ENCODE peak calls at places on chromosomes 13 and 19, in ten cellular contexts. U is GM23338, B is kidney, Q is cardiac muscle cell, K is left ventricle myocardium inferior, Y is osteoblast, I is ovary, S is psoas muscle, O is fibroblast of lung, M is SK-N-SH. D is an unnamed sample.
A peak's percentile ranks its signal among the peaks of the same experiment; 100 is the strongest.

GRCh38 chr19:9945319-9945966 is 9.1 kb upstream of the OLFM2 start:
- DNase-seq in U (peak; percentile 56), B (peak; percentile 93), Q (peak; percentile 99), K (peak; percentile 90), Y (peak; percentile 97), I (peak; percentile 92), S (peak; percentile 93), O (peak; percentile 99), M (peak; percentile 78), D (peak; percentile 24)

GRCh38 chr13:112812306-112813034 is 122.6 kb downstream of the ATP11A start:
- DNase-seq in U (no peak), B (no peak), Q (peak; percentile 14), K (no peak), Y (peak; percentile 88), I (no peak), S (no peak), O (no peak), M (no peak), D (no peak)

GRCh38 chr19:15871570-15871969 is 26.3 kb downstream of the CYP4F2 start:
- DNase-seq in U (no peak), B (no peak), Q (no peak), K (no peak), Y (no peak), I (no peak), S (no peak), O (no peak), M (no peak), D (no peak)

GRCh38 chr19:51830263-51830662 is 35.3 kb downstream of the FPR3 start:
- DNase-seq in U (no peak), B (no peak), Q (peak; percentile 57), K (no peak), Y (no peak), I (no peak), S (no peak), O (no peak), M (no peak), D (no peak)

GRCh38 chr13:110537116-110537515 is 24.4 kb downstream of the RAB20 start:
- DNase-seq in U (no peak), B (peak; percentile 28), Q (no peak), K (no peak), Y (peak; percentile 50), I (no peak), S (no peak), O (no peak), M (no peak), D (no peak)

GRCh38 chr19:36051236-36051635 is 2.8 kb downstream of the THAP8 start:
- DNase-seq in U (peak; percentile 89), B (no peak), Q (no peak), K (no peak), Y (no peak), I (no peak), S (no peak), O (no peak), M (no peak), D (no peak)

GRCh38 chr13:107370036-107370785 is 802.3 kb upstream of the ARGLU1 start:
- DNase-seq in U (no peak), B (no peak), Q (peak; percentile 62), K (no peak), Y (no peak), I (no peak), S (no peak), O (peak; percentile 78), M (no peak), D (no peak)

GRCh38 chr19:5621311-5621944 is 1.1 kb downstream of the SAFB2 start:
- DNase-seq in U (no peak), B (peak; percentile 82), Q (peak; percentile 25), K (no peak), Y (no peak), I (peak; percentile 93), S (peak; percentile 64), O (no peak), M (no peak), D (no peak)

GRCh38 chr19:55079400-55080038 is 3.9 kb downstream of the EPS8L1 start:
- DNase-seq in U (no peak), B (no peak), Q (no peak), K (no peak), Y (no peak), I (no peak), S (no peak), O (no peak), M (no peak), D (no peak)

GRCh38 chr19:12647047-12647446 is 19.5 kb downstream of the MAN2B1 start:
- DNase-seq in U (no peak), B (peak; percentile 76), Q (no peak), K (no peak), Y (no peak), I (no peak), S (no peak), O (no peak), M (peak; percentile 27), D (no peak)

GRCh38 chr13:23881408-23881785 is 7.8 kb downstream of the MIPEP start:
- DNase-seq in U (no peak), B (no peak), Q (no peak), K (no peak), Y (no peak), I (no peak), S (no peak), O (no peak), M (no peak), D (no peak)

GRCh38 chr19:31397308-31397707 is 48.1 kb upstream of the TSHZ3 start:
- DNase-seq in U (no peak), B (no peak), Q (no peak), K (no peak), Y (no peak), I (no peak), S (no peak), O (no peak), M (no peak), D (no peak)

GRCh38 chr13:36530050-36530789 is 97.9 kb downstream of the CCNA1 start:
- DNase-seq in U (no peak), B (no peak), Q (peak; percentile 80), K (no peak), Y (no peak), I (no peak), S (no peak), O (no peak), M (no peak), D (no peak)

GRCh38 chr19:4303778-4304508 is 455 bp upstream of the FSD1 start:
- DNase-seq in U (no peak), B (no peak), Q (no peak), K (no peak), Y (no peak), I (no peak), S (no peak), O (no peak), M (no peak), D (no peak)

GRCh38 chr13:99981115-99982020 is at the start of gene ZIC2:
- DNase-seq in U (peak; percentile 86), B (peak; percentile 76), Q (peak; percentile 34), K (no peak), Y (peak; percentile 89), I (no peak), S (no peak), O (no peak), M (peak; percentile 66), D (peak; percentile 52)

GRCh38 chr13:26037302-26037701 is 14.5 kb downstream of the SHISA2 start:
- DNase-seq in U (peak; percentile 92), B (no peak), Q (peak; percentile 43), K (no peak), Y (no peak), I (no peak), S (no peak), O (no peak), M (no peak), D (peak; percentile 45)

GRCh38 chr19:37899453-37899852 is 6.9 kb downstream of the WDR87 start:
- DNase-seq in U (no peak), B (peak; percentile 4), Q (no peak), K (no peak), Y (no peak), I (no peak), S (no peak), O (no peak), M (no peak), D (no peak)

GRCh38 chr19:37893845-37894575 is 12.4 kb downstream of the WDR87 start:
- DNase-seq in U (no peak), B (no peak), Q (no peak), K (no peak), Y (no peak), I (no peak), S (no peak), O (no peak), M (no peak), D (no peak)

DNA sequence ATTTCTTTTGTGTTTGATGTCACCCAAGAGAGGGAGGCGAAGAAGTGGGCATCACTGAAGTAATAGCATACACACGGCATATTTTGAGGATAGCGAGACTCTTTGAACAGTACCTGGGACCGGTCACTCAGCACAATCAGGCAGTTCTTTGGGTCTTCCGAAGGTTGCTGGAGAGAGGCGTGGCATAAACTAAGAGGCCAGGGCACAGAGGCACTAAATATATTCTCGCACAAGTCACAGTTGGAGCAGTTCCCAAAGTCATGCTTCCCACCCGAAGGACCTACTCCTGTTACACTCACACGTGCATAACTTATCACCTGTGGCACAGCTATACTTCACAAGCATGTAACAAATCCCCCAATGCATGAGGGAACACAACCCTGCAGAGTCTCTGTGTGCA is 10.3 kb downstream of the WDR87 start:
- DNase-seq in U (no peak), B (no peak), Q (no peak), K (no peak), Y (no peak), I (no peak), S (no peak), O (no peak), M (no peak), D (no peak)
- TF ChIP-seq CTCF in U (no peak), B (no peak), Q (no peak), K (no peak), Y (no peak), I (no peak), S (no peak), O (no peak), M (no peak), D (no peak)

GRCh38 chr19:1241417-1242095 is at the start of gene ATP5F1D:
- DNase-seq in U (peak; percentile 98), B (peak; percentile 98), Q (peak; percentile 97), K (peak; percentile 96), Y (peak; percentile 100), I (peak; percentile 96), S (peak; percentile 98), O (peak; percentile 95), M (peak; percentile 93), D (peak; percentile 96)
- H3K4me1 ChIP-seq in U (peaks cover 15% of the 10 kb centered on the region), B (peaks cover 24% of the 10 kb centered on the region), Q (peaks cover 21% of the 10 kb centered on the region), K (peaks cover 87% of the 10 kb centered on the region), Y (peaks cover 40% of the 10 kb centered on the region), I (peaks cover 26% of the 10 kb centered on the region), S (peaks cover 55% of the 10 kb centered on the region), O (peaks cover 25% of the 10 kb centered on the region), M (peaks cover 22% of the 10 kb centered on the region), D (peaks cover 16% of the 10 kb centered on the region)

GRCh38 chr19:42233106-42233505 is 9.3 kb downstream of the GSK3A start:
- DNase-seq in U (no peak), B (no peak), Q (no peak), K (no peak), Y (peak; percentile 79), I (no peak), S (no peak), O (no peak), M (no peak), D (no peak)
- H3K36me3 ChIP-seq in U (no peaks in the 10 kb centered on the region), B (peaks cover 38% of the 10 kb centered on the region), Q (peaks cover 47% of the 10 kb centered on the region), K (peaks cover 83% of the 10 kb centered on the region), Y (peaks cover 77% of the 10 kb centered on the region), I (no peaks in the 10 kb centered on the region), S (peaks cover 8% of the 10 kb centered on the region), O (peaks cover 47% of the 10 kb centered on the region), M (peaks cover 71% of the 10 kb centered on the region), D (peaks cover 63% of the 10 kb centered on the region)

DNA sequence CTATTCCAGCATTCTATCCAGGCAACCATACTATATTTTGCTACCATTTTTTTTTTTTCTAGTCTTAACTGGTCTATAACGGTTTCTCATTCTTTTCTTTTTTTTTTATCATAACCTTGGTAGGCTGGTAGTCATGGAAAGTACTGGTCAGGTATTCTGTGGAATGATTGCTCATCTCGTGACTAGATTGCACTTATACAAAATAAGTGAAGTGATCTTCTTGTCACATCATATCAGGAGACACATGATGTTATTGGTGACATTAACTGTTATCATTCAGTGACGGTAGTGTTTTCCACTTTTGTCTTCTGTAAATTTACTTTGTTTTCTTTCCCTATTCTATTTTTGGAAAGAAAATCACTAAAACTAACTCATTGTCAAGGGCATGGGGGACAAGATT is 239.3 kb upstream of the SLITRK6 start:
- DNase-seq in U (no peak), B (no peak), Q (no peak), K (no peak), Y (no peak), I (no peak), S (no peak), O (no peak), M (no peak), D (no peak)
- TF ChIP-seq CTCF in U (no peak), B (no peak), Q (no peak), K (no peak), Y (no peak), I (no peak), S (no peak), O (no peak), M (no peak), D (no peak)